ENCODE peak calls at places on chromosomes 2 and 18, in eight cellular contexts. One of them, this sample, is unnamed.
A peak's percentile ranks its signal among the peaks of the same experiment; 100 is the strongest.

GRCh38 chr2:20186078-20186854 is 38.7 kb downstream of the SDC1 start:
- DNase-seq in keratinocyte: no peak
- DNase-seq in aorta: peak; percentile 62
- DNase-seq in colonic mucosa: peak; percentile 91
- DNase-seq in psoas muscle: no peak
- DNase-seq in CD8-positive, alpha-beta memory T cell: no peak
- DNase-seq in HCT116: no peak
- DNase-seq in right atrium auricular region: peak; percentile 60
- DNase-seq in this sample: peak; percentile 95

GRCh38 chr2:145380436-145381017 is 860.6 kb upstream of the ZEB2 start:
- DNase-seq in colonic mucosa: no peak
- DNase-seq in psoas muscle: no peak
- DNase-seq in aorta: no peak
- DNase-seq in keratinocyte: no peak
- DNase-seq in right atrium auricular region: no peak
- DNase-seq in HCT116: peak; percentile 12
- DNase-seq in CD8-positive, alpha-beta memory T cell: no peak
- DNase-seq in this sample: no peak

GRCh38 chr2:219475697-219476604 is 22.7 kb upstream of the GMPPA start:
- DNase-seq in HCT116: no peak
- DNase-seq in CD8-positive, alpha-beta memory T cell: peak; percentile 35
- DNase-seq in psoas muscle: peak; percentile 66
- DNase-seq in colonic mucosa: peak; percentile 77
- DNase-seq in aorta: peak; percentile 76
- DNase-seq in keratinocyte: no peak
- DNase-seq in right atrium auricular region: peak; percentile 72
- DNase-seq in this sample: peak; percentile 69

GRCh38 chr2:224545884-224546644 is 39.1 kb downstream of the CUL3 start:
- DNase-seq in HCT116: no peak
- DNase-seq in CD8-positive, alpha-beta memory T cell: no peak
- DNase-seq in right atrium auricular region: no peak
- DNase-seq in keratinocyte: no peak
- DNase-seq in aorta: no peak
- DNase-seq in psoas muscle: no peak
- DNase-seq in colonic mucosa: no peak
- DNase-seq in this sample: no peak

GRCh38 chr2:106900130-106900529 is 14.2 kb upstream of the ST6GAL2 start:
- DNase-seq in aorta: no peak
- DNase-seq in colonic mucosa: no peak
- DNase-seq in psoas muscle: no peak
- DNase-seq in CD8-positive, alpha-beta memory T cell: no peak
- DNase-seq in HCT116: no peak
- DNase-seq in right atrium auricular region: no peak
- DNase-seq in keratinocyte: no peak
- DNase-seq in this sample: no peak

GRCh38 chr2:192729369-192729768 is 534.6 kb upstream of the TMEFF2 start:
- DNase-seq in keratinocyte: no peak
- DNase-seq in colonic mucosa: no peak
- DNase-seq in aorta: no peak
- DNase-seq in CD8-positive, alpha-beta memory T cell: no peak
- DNase-seq in HCT116: no peak
- DNase-seq in psoas muscle: no peak
- DNase-seq in right atrium auricular region: no peak
- DNase-seq in this sample: no peak

GRCh38 chr18:54090856-54091255 is 133.6 kb downstream of the MBD2 start:
- DNase-seq in HCT116: no peak
- DNase-seq in keratinocyte: no peak
- DNase-seq in aorta: no peak
- DNase-seq in right atrium auricular region: no peak
- DNase-seq in psoas muscle: no peak
- DNase-seq in colonic mucosa: no peak
- DNase-seq in CD8-positive, alpha-beta memory T cell: no peak
- DNase-seq in this sample: no peak

GRCh38 chr2:219207254-219207883 is 787 bp downstream of the ZFAND2B start:
- DNase-seq in aorta: no peak
- DNase-seq in keratinocyte: no peak
- DNase-seq in psoas muscle: no peak
- DNase-seq in right atrium auricular region: no peak
- DNase-seq in colonic mucosa: no peak
- DNase-seq in CD8-positive, alpha-beta memory T cell: no peak
- DNase-seq in HCT116: no peak
- DNase-seq in this sample: no peak

GRCh38 chr2:169351725-169352124 is 10.6 kb downstream of the LRP2 start:
- DNase-seq in psoas muscle: no peak
- DNase-seq in colonic mucosa: no peak
- DNase-seq in CD8-positive, alpha-beta memory T cell: no peak
- DNase-seq in keratinocyte: no peak
- DNase-seq in aorta: no peak
- DNase-seq in right atrium auricular region: no peak
- DNase-seq in HCT116: no peak
- DNase-seq in this sample: no peak

GRCh38 chr2:130389783-130390182 is 33.9 kb downstream of the PTPN18 start:
- DNase-seq in CD8-positive, alpha-beta memory T cell: no peak
- DNase-seq in aorta: no peak
- DNase-seq in colonic mucosa: no peak
- DNase-seq in HCT116: no peak
- DNase-seq in keratinocyte: no peak
- DNase-seq in right atrium auricular region: no peak
- DNase-seq in psoas muscle: no peak
- DNase-seq in this sample: no peak

GRCh38 chr2:219968685-219969345 is 341.4 kb downstream of the SLC4A3 start:
- DNase-seq in colonic mucosa: no peak
- DNase-seq in right atrium auricular region: no peak
- DNase-seq in CD8-positive, alpha-beta memory T cell: no peak
- DNase-seq in psoas muscle: no peak
- DNase-seq in aorta: no peak
- DNase-seq in keratinocyte: peak; percentile 97
- DNase-seq in HCT116: peak; percentile 22
- DNase-seq in this sample: no peak

GRCh38 chr18:51135361-51135760 is 62.1 kb downstream of the MEX3C start:
- DNase-seq in colonic mucosa: no peak
- DNase-seq in HCT116: no peak
- DNase-seq in right atrium auricular region: no peak
- DNase-seq in psoas muscle: no peak
- DNase-seq in keratinocyte: peak; percentile 87
- DNase-seq in aorta: no peak
- DNase-seq in CD8-positive, alpha-beta memory T cell: no peak
- DNase-seq in this sample: no peak

GRCh38 chr2:43455735-43456642 is 139.8 kb downstream of the THADA start:
- DNase-seq in psoas muscle: no peak
- DNase-seq in CD8-positive, alpha-beta memory T cell: no peak
- DNase-seq in colonic mucosa: no peak
- DNase-seq in aorta: no peak
- DNase-seq in HCT116: no peak
- DNase-seq in keratinocyte: no peak
- DNase-seq in right atrium auricular region: no peak
- DNase-seq in this sample: peak; percentile 83

GRCh38 chr2:109689973-109690372 is 75.8 kb downstream of the SOWAHC start:
- DNase-seq in aorta: no peak
- DNase-seq in keratinocyte: no peak
- DNase-seq in psoas muscle: no peak
- DNase-seq in right atrium auricular region: no peak
- DNase-seq in CD8-positive, alpha-beta memory T cell: no peak
- DNase-seq in HCT116: no peak
- DNase-seq in colonic mucosa: no peak
- DNase-seq in this sample: no peak

GRCh38 chr2:10844083-10844482 is 31.5 kb upstream of the PDIA6 start:
- DNase-seq in colonic mucosa: peak; percentile 89
- DNase-seq in right atrium auricular region: peak; percentile 85
- DNase-seq in psoas muscle: peak; percentile 81
- DNase-seq in HCT116: no peak
- DNase-seq in CD8-positive, alpha-beta memory T cell: no peak
- DNase-seq in keratinocyte: peak; percentile 17
- DNase-seq in aorta: no peak
- DNase-seq in this sample: peak; percentile 86

GRCh38 chr18:1848716-1849115 is 722.6 kb downstream of the METTL4 start:
- DNase-seq in HCT116: no peak
- DNase-seq in CD8-positive, alpha-beta memory T cell: no peak
- DNase-seq in psoas muscle: no peak
- DNase-seq in right atrium auricular region: no peak
- DNase-seq in aorta: no peak
- DNase-seq in colonic mucosa: no peak
- DNase-seq in keratinocyte: no peak
- DNase-seq in this sample: no peak

GRCh38 chr2:239959059-239959971 is 65.8 kb downstream of the NDUFA10 start:
- DNase-seq in colonic mucosa: no peak
- DNase-seq in keratinocyte: no peak
- DNase-seq in psoas muscle: no peak
- DNase-seq in right atrium auricular region: no peak
- DNase-seq in aorta: peak; percentile 44
- DNase-seq in HCT116: no peak
- DNase-seq in CD8-positive, alpha-beta memory T cell: no peak
- DNase-seq in this sample: no peak

GRCh38 chr18:38695559-38696270 is 1130.1 kb upstream of the CELF4 start:
- DNase-seq in psoas muscle: no peak
- DNase-seq in CD8-positive, alpha-beta memory T cell: no peak
- DNase-seq in keratinocyte: peak; percentile 57
- DNase-seq in HCT116: no peak
- DNase-seq in colonic mucosa: no peak
- DNase-seq in aorta: no peak
- DNase-seq in right atrium auricular region: no peak
- DNase-seq in this sample: no peak

GRCh38 chr2:88442501-88442900 is 10.0 kb downstream of the FOXI3 start:
- DNase-seq in psoas muscle: no peak
- DNase-seq in colonic mucosa: no peak
- DNase-seq in right atrium auricular region: no peak
- DNase-seq in CD8-positive, alpha-beta memory T cell: no peak
- DNase-seq in HCT116: no peak
- DNase-seq in keratinocyte: no peak
- DNase-seq in aorta: no peak
- DNase-seq in this sample: no peak

GRCh38 chr2:88448248-88448647 is 4.2 kb downstream of the FOXI3 start:
- DNase-seq in right atrium auricular region: no peak
- DNase-seq in colonic mucosa: no peak
- DNase-seq in psoas muscle: no peak
- DNase-seq in aorta: no peak
- DNase-seq in keratinocyte: no peak
- DNase-seq in HCT116: no peak
- DNase-seq in CD8-positive, alpha-beta memory T cell: no peak
- DNase-seq in this sample: no peak

GRCh38 chr2:88442061-88442460 is 10.4 kb downstream of the FOXI3 start:
- DNase-seq in psoas muscle: no peak
- DNase-seq in right atrium auricular region: no peak
- DNase-seq in keratinocyte: no peak
- DNase-seq in colonic mucosa: no peak
- DNase-seq in HCT116: no peak
- DNase-seq in CD8-positive, alpha-beta memory T cell: no peak
- DNase-seq in aorta: no peak
- DNase-seq in this sample: no peak

GRCh38 chr2:88443353-88443938 is 9.0 kb downstream of the FOXI3 start:
- DNase-seq in HCT116: no peak
- DNase-seq in aorta: no peak
- DNase-seq in psoas muscle: no peak
- DNase-seq in right atrium auricular region: no peak
- DNase-seq in colonic mucosa: no peak
- DNase-seq in CD8-positive, alpha-beta memory T cell: no peak
- DNase-seq in keratinocyte: no peak
- DNase-seq in this sample: no peak
- H3K4me3 ChIP-seq in HCT116: no peak overlapping the region
- H3K4me3 ChIP-seq in aorta: no peak overlapping the region
- H3K4me3 ChIP-seq in psoas muscle: no peak overlapping the region
- H3K4me3 ChIP-seq in right atrium auricular region: no peak overlapping the region
- H3K4me3 ChIP-seq in colonic mucosa: no peak overlapping the region
- H3K4me3 ChIP-seq in CD8-positive, alpha-beta memory T cell: no peak overlapping the region
- H3K4me3 ChIP-seq in keratinocyte: no peak overlapping the region
- H3K4me3 ChIP-seq in this sample: no peak overlapping the region

DNA sequence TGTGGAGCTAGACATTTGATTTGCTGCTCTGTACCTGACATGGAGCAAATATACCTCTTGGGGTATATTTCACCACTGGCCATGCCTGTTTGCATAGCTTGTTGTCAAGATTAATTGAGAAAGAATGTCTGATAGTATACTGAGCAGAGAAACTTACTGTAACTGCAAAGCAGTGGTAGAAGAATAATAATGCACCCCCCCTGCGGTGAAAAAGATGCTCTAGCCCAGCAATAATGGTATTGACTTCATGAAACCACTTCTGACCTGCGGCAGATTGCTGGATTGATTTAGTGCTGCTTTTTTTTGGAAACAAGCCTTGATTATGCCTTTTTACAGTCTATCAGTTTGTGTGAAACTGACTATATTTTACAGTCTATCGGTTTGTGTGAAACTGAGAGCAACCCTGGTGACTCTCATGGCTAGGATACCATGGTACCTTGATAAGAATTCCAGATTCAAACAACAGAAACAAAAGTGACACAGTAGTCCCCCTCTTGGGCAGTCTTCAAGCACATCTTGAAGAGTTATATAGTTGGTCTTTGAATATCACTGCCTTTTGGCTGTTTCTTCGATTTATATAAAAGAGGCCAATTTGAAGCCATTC is 102.4 kb downstream of the FMNL2 start:
- DNase-seq in HCT116: no peak
- DNase-seq in aorta: no peak
- DNase-seq in CD8-positive, alpha-beta memory T cell: no peak
- DNase-seq in psoas muscle: no peak
- DNase-seq in right atrium auricular region: no peak
- DNase-seq in colonic mucosa: no peak
- DNase-seq in keratinocyte: no peak
- DNase-seq in this sample: no peak
- H3K27ac ChIP-seq in HCT116: no peak overlapping the region
- H3K27ac ChIP-seq in aorta: no peak overlapping the region
- H3K27ac ChIP-seq in CD8-positive, alpha-beta memory T cell: no peak overlapping the region
- H3K27ac ChIP-seq in psoas muscle: no peak overlapping the region
- H3K27ac ChIP-seq in right atrium auricular region: no peak overlapping the region
- H3K27ac ChIP-seq in colonic mucosa: no peak overlapping the region
- H3K27ac ChIP-seq in keratinocyte: no peak overlapping the region
- H3K27ac ChIP-seq in this sample: no peak overlapping the region

GRCh38 chr2:68250196-68250595 is 2.1 kb downstream of the PPP3R1 start:
- DNase-seq in CD8-positive, alpha-beta memory T cell: no peak
- DNase-seq in psoas muscle: no peak
- DNase-seq in HCT116: no peak
- DNase-seq in right atrium auricular region: no peak
- DNase-seq in colonic mucosa: no peak
- DNase-seq in aorta: no peak
- DNase-seq in keratinocyte: no peak
- DNase-seq in this sample: no peak
- H3K4me1 ChIP-seq in CD8-positive, alpha-beta memory T cell: peaks cover 52% of the 10 kb centered on the region
- H3K4me1 ChIP-seq in psoas muscle: peaks cover 66% of the 10 kb centered on the region
- H3K4me1 ChIP-seq in HCT116: peaks cover 18% of the 10 kb centered on the region
- H3K4me1 ChIP-seq in right atrium auricular region: peaks cover 59% of the 10 kb centered on the region
- H3K4me1 ChIP-seq in colonic mucosa: peaks cover 16% of the 10 kb centered on the region
- H3K4me1 ChIP-seq in aorta: peaks cover 11% of the 10 kb centered on the region
- H3K4me1 ChIP-seq in keratinocyte: peaks cover 25% of the 10 kb centered on the region
- H3K4me1 ChIP-seq in this sample: peaks cover 19% of the 10 kb centered on the region

DNA sequence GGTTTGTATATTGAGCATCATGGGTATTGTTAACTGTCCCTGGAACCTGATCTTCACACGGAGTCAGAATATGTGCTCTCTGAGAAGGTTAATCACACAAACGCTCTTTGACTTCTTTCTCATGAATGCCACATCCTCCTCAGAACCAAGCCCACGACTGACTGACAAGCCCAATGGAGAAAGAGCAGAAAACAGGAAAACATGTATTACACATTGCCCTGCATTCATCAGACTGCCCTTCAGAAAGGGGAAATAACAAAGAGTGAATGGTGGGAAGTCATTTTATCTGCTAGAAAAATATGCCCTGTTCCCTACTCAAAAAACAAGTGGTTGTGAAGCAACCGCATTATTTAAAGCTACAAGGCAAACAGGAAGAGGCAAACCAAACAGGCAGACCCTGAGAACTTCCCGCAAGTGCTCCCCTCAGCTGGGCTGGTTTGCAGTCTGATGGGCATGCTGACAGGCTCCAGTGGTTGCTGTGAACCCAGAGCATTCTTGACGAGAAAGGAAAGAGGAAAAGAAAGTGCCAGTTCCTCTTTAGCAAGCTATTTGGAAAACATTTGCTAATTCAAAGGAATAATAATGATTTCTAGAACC is 172.9 kb upstream of the SETBP1 start:
- DNase-seq in psoas muscle: peak; percentile 14
- DNase-seq in colonic mucosa: no peak
- DNase-seq in keratinocyte: no peak
- DNase-seq in CD8-positive, alpha-beta memory T cell: no peak
- DNase-seq in right atrium auricular region: no peak
- DNase-seq in aorta: peak; percentile 85
- DNase-seq in HCT116: no peak
- DNase-seq in this sample: peak; percentile 16
- H3K4me3 ChIP-seq in psoas muscle: no peak overlapping the region
- H3K4me3 ChIP-seq in colonic mucosa: no peak overlapping the region
- H3K4me3 ChIP-seq in keratinocyte: no peak overlapping the region
- H3K4me3 ChIP-seq in CD8-positive, alpha-beta memory T cell: no peak overlapping the region
- H3K4me3 ChIP-seq in right atrium auricular region: no peak overlapping the region
- H3K4me3 ChIP-seq in aorta: no peak overlapping the region
- H3K4me3 ChIP-seq in HCT116: no peak overlapping the region
- H3K4me3 ChIP-seq in this sample: no peak overlapping the region

This sample was measured in small intestine.